ENCODE peak calls at places on chromosomes 16 and 17, in eight cellular contexts. G, K, Y, T, N, S, E and B are unnamed samples.

GRCh38 chr16:75644240-75645012 is 3.0 kb downstream of the KARS1 start:
- DNase-seq in G (no peak), K (no peak), Y (no peak), T (no peak), N (no peak), S (no peak), E (no peak), B (no peak)

GRCh38 chr17:59633658-59634359 is 14.1 kb downstream of the CLTC start:
- DNase-seq in G (no peak), K (no peak), Y (no peak), T (no peak), N (no peak), S (no peak), E (no peak), B (no peak)

GRCh38 chr17:54727624-54728023 is 173.0 kb upstream of the TOM1L1 start:
- DNase-seq in G (no peak), K (no peak), Y (no peak), T (peak), N (no peak), S (no peak), E (no peak), B (no peak)

GRCh38 chr17:39062846-39063680 is 88.4 kb downstream of the PLXDC1 start:
- DNase-seq in G (no peak), K (no peak), Y (no peak), T (no peak), N (peak), S (no peak), E (no peak), B (no peak)

GRCh38 chr16:426906-427249 is 1.4 kb downstream of the RAB11FIP3 start:
- DNase-seq in G (no peak), K (no peak), Y (no peak), T (no peak), N (no peak), S (no peak), E (no peak), B (no peak)

GRCh38 chr17:40139566-40140058 is 725 bp upstream of the CASC3 start:
- DNase-seq in G (no peak), K (peak), Y (no peak), T (no peak), N (no peak), S (no peak), E (peak), B (no peak)

GRCh38 chr17:50637829-50638571 is 3.3 kb downstream of the ABCC3 start:
- DNase-seq in G (no peak), K (no peak), Y (no peak), T (no peak), N (no peak), S (no peak), E (no peak), B (no peak)

GRCh38 chr17:49358638-49359247 is 3.3 kb downstream of the ZNF652 start:
- DNase-seq in G (no peak), K (peak), Y (no peak), T (no peak), N (no peak), S (peak), E (no peak), B (no peak)

GRCh38 chr16:1194665-1195392 is 30.2 kb downstream of the TPSG1 start:
- DNase-seq in G (no peak), K (peak), Y (no peak), T (peak), N (no peak), S (no peak), E (peak), B (no peak)

GRCh38 chr16:10085078-10085798 is 97.0 kb downstream of the GRIN2A start:
- DNase-seq in G (no peak), K (no peak), Y (no peak), T (no peak), N (no peak), S (no peak), E (no peak), B (no peak)

GRCh38 chr16:59593256-59593655 is 859.1 kb upstream of the GOT2 start:
- DNase-seq in G (no peak), K (no peak), Y (no peak), T (no peak), N (peak), S (no peak), E (no peak), B (peak)

GRCh38 chr17:81306898-81307510 is 11.9 kb upstream of the SLC38A10 start:
- DNase-seq in G (no peak), K (no peak), Y (no peak), T (no peak), N (no peak), S (no peak), E (no peak), B (no peak)

GRCh38 chr16:58937661-58938060 is 203.5 kb upstream of the GOT2 start:
- DNase-seq in G (no peak), K (no peak), Y (no peak), T (no peak), N (no peak), S (no peak), E (no peak), B (no peak)

GRCh38 chr17:1783834-1784611 is 22.2 kb downstream of the SERPINF1 start:
- DNase-seq in G (peak), K (no peak), Y (peak), T (peak), N (no peak), S (no peak), E (no peak), B (peak)

GRCh38 chr16:83806721-83807120 is 1.1 kb upstream of the HSBP1 start:
- DNase-seq in G (no peak), K (no peak), Y (no peak), T (no peak), N (no peak), S (no peak), E (no peak), B (no peak)

GRCh38 chr17:75773808-75774470 is 8.9 kb upstream of the GALK1 start:
- DNase-seq in G (no peak), K (peak), Y (no peak), T (no peak), N (no peak), S (no peak), E (no peak), B (no peak)